ENCODE peak calls at places on chromosome 6, in six cellular contexts. M, J, X, E, U and D are unnamed samples.

GRCh38 chr6:26273673-26274595 is 91.1 kb upstream of the BTN3A2 start:
- DNase-seq in M (no peak), J (no peak), X (no peak), E (no peak), U (no peak), D (no peak)

GRCh38 chr6:1390805-1391511 is 1.6 kb downstream of the FOXF2 start:
- DNase-seq in M (no peak), J (no peak), X (no peak), E (no peak), U (no peak), D (no peak)

GRCh38 chr6:99348220-99348822 is 1.2 kb downstream of the FAXC start:
- DNase-seq in M (no peak), J (no peak), X (no peak), E (no peak), U (no peak), D (no peak)

GRCh38 chr6:127582777-127583462 is 5.9 kb downstream of the C6orf58 start:
- DNase-seq in M (peak), J (no peak), X (no peak), E (no peak), U (peak), D (no peak)

GRCh38 chr6:104789770-104790190 is 69.9 kb downstream of the HACE1 start:
- DNase-seq in M (peak), J (no peak), X (no peak), E (no peak), U (peak), D (no peak)

GRCh38 chr6:144647971-144648651 is 363.0 kb downstream of the UTRN start:
- DNase-seq in M (no peak), J (no peak), X (no peak), E (no peak), U (no peak), D (no peak)

GRCh38 chr6:139028658-139029469 is at the start of gene ABRACL:
- DNase-seq in M (no peak), J (peak), X (peak), E (peak), U (peak), D (peak)

GRCh38 chr6:159645659-159646058 is 47.4 kb downstream of the SOD2 start:
- DNase-seq in M (no peak), J (no peak), X (no peak), E (no peak), U (no peak), D (no peak)

GRCh38 chr6:127514396-127515227 is 4.5 kb downstream of the MTCL3 start:
- DNase-seq in M (no peak), J (peak), X (no peak), E (peak), U (no peak), D (peak)

GRCh38 chr6:139335447-139336210 is 38.8 kb downstream of the CITED2 start:
- DNase-seq in M (no peak), J (no peak), X (no peak), E (no peak), U (no peak), D (no peak)

GRCh38 chr6:113340371-113340770 is 516.8 kb upstream of the MARCKS start:
- DNase-seq in M (no peak), J (no peak), X (no peak), E (no peak), U (no peak), D (no peak)

GRCh38 chr6:33850869-33851541 is 47.2 kb upstream of the MLN start:
- DNase-seq in M (no peak), J (no peak), X (no peak), E (no peak), U (no peak), D (no peak)

GRCh38 chr6:53794073-53794719 is 609 bp upstream of the LRRC1 start:
- DNase-seq in M (peak), J (peak), X (peak), E (peak), U (peak), D (peak)

GRCh38 chr6:95795927-95796326 is 218.6 kb downstream of the MANEA start:
- DNase-seq in M (no peak), J (no peak), X (no peak), E (no peak), U (no peak), D (no peak)

GRCh38 chr6:167957626-167958025 is 39.8 kb upstream of the KIF25 start:
- DNase-seq in M (no peak), J (no peak), X (no peak), E (no peak), U (no peak), D (no peak)

GRCh38 chr6:42390228-42390934 is 61.3 kb downstream of the TRERF1 start:
- DNase-seq in M (no peak), J (no peak), X (peak), E (no peak), U (no peak), D (no peak)

GRCh38 chr6:28884423-28885148 is 39.2 kb downstream of the TRIM27 start:
- DNase-seq in M (no peak), J (no peak), X (peak), E (no peak), U (no peak), D (no peak)

GRCh38 chr6:100057941-100058340 is 63.9 kb upstream of the MCHR2 start:
- DNase-seq in M (no peak), J (no peak), X (no peak), E (no peak), U (peak), D (no peak)

GRCh38 chr6:135108692-135109091 is 54.1 kb upstream of the HBS1L start:
- DNase-seq in M (no peak), J (no peak), X (no peak), E (no peak), U (no peak), D (no peak)

GRCh38 chr6:115195239-115195638 is 852.4 kb upstream of the HS3ST5 start:
- DNase-seq in M (no peak), J (no peak), X (no peak), E (no peak), U (no peak), D (no peak)

GRCh38 chr6:39378175-39378889 is 55.8 kb upstream of the KCNK16 start:
- DNase-seq in M (no peak), J (no peak), X (no peak), E (no peak), U (no peak), D (no peak)

GRCh38 chr6:140590641-140591040 is 1216.2 kb upstream of the CITED2 start:
- DNase-seq in M (no peak), J (no peak), X (no peak), E (no peak), U (no peak), D (no peak)

GRCh38 chr6:53103993-53104675 is 38.9 kb downstream of the FBXO9 start:
- DNase-seq in M (no peak), J (no peak), X (no peak), E (no peak), U (peak), D (no peak)

GRCh38 chr6:74946961-74947360 is 258.9 kb downstream of the COL12A1 start:
- DNase-seq in M (peak), J (no peak), X (no peak), E (no peak), U (no peak), D (no peak)

GRCh38 chr6:10837009-10837691 is 1.2 kb downstream of the MAK start:
- DNase-seq in M (no peak), J (no peak), X (no peak), E (peak), U (peak), D (peak)

GRCh38 chr6:79810878-79811277 is 136.5 kb downstream of the ELOVL4 start:
- DNase-seq in M (no peak), J (no peak), X (no peak), E (no peak), U (no peak), D (no peak)

GRCh38 chr6:99746261-99746895 is 139.7 kb downstream of the PRDM13 start:
- DNase-seq in M (peak), J (peak), X (peak), E (peak), U (peak), D (peak)

GRCh38 chr6:162917506-162917905 is 189.7 kb downstream of the PACRG start:
- DNase-seq in M (no peak), J (no peak), X (no peak), E (no peak), U (no peak), D (no peak)

GRCh38 chr6:122026572-122027369 is 372.7 kb upstream of the HSF2 start:
- DNase-seq in M (no peak), J (no peak), X (no peak), E (no peak), U (no peak), D (no peak)

GRCh38 chr6:166485651-166486535 is 100.6 kb downstream of the RAMACL start:
- DNase-seq in M (no peak), J (no peak), X (no peak), E (no peak), U (no peak), D (no peak)

GRCh38 chr6:53529324-53530036 is 15.4 kb downstream of the GCLC start:
- DNase-seq in M (no peak), J (no peak), X (no peak), E (peak), U (no peak), D (no peak)

GRCh38 chr6:24768361-24768760 is 6.4 kb upstream of the GMNN start:
- DNase-seq in M (no peak), J (no peak), X (no peak), E (no peak), U (no peak), D (no peak)

GRCh38 chr6:133983099-133983939 is 30.3 kb downstream of the TBPL1 start:
- DNase-seq in M (no peak), J (no peak), X (peak), E (no peak), U (peak), D (no peak)

GRCh38 chr6:131231103-131231502 is 95.8 kb downstream of the AKAP7 start:
- DNase-seq in M (no peak), J (no peak), X (no peak), E (no peak), U (peak), D (no peak)

GRCh38 chr6:16769986-16770376 is 8.7 kb upstream of the ATXN1 start:
- DNase-seq in M (peak), J (no peak), X (no peak), E (no peak), U (no peak), D (no peak)

GRCh38 chr6:1240766-1241165 is 71.1 kb upstream of the FOXQ1 start:
- DNase-seq in M (no peak), J (no peak), X (no peak), E (no peak), U (no peak), D (no peak)

GRCh38 chr6:150068786-150069648 is at the start of gene ULBP3:
- DNase-seq in M (peak), J (peak), X (peak), E (peak), U (peak), D (peak)

GRCh38 chr6:154537942-154538341 is 27.5 kb upstream of the CNKSR3 start:
- DNase-seq in M (no peak), J (no peak), X (no peak), E (peak), U (no peak), D (no peak)